ENCODE peak calls at places on chromosomes 7 and 10, in seven cellular contexts. One of them, this sample, is unnamed.

GRCh38 chr7:112462236-112462635 is 12.0 kb downstream of the IFRD1 start:
- DNase-seq in endothelial cell: no peak
- DNase-seq in mucosa of descending colon: no peak
- DNase-seq in CD8-positive, alpha-beta T cell: no peak
- DNase-seq in tibial artery: no peak
- DNase-seq in HCT116: no peak
- DNase-seq in left lung: no peak
- DNase-seq in this sample: no peak

GRCh38 chr7:28573059-28573553 is 160.8 kb downstream of the CREB5 start:
- DNase-seq in endothelial cell: no peak
- DNase-seq in mucosa of descending colon: no peak
- DNase-seq in CD8-positive, alpha-beta T cell: no peak
- DNase-seq in tibial artery: no peak
- DNase-seq in HCT116: no peak
- DNase-seq in left lung: peak; percentile 34
- DNase-seq in this sample: no peak

GRCh38 chr7:150368884-150369739 is 490 bp downstream of the REPIN1 start:
- DNase-seq in endothelial cell: peak; percentile 80
- DNase-seq in mucosa of descending colon: peak; percentile 83
- DNase-seq in CD8-positive, alpha-beta T cell: peak; percentile 79
- DNase-seq in tibial artery: peak; percentile 88
- DNase-seq in HCT116: peak; percentile 24
- DNase-seq in left lung: peak; percentile 75
- DNase-seq in this sample: peak; percentile 91

GRCh38 chr10:109894516-109894915 is 28.8 kb downstream of the XPNPEP1 start:
- DNase-seq in endothelial cell: no peak
- DNase-seq in mucosa of descending colon: no peak
- DNase-seq in CD8-positive, alpha-beta T cell: no peak
- DNase-seq in tibial artery: peak; percentile 93
- DNase-seq in HCT116: no peak
- DNase-seq in left lung: peak; percentile 52
- DNase-seq in this sample: no peak

GRCh38 chr10:77710759-77711682 is 73.4 kb upstream of the KCNMA1 start:
- DNase-seq in endothelial cell: peak; percentile 95
- DNase-seq in mucosa of descending colon: peak; percentile 69
- DNase-seq in CD8-positive, alpha-beta T cell: peak; percentile 82
- DNase-seq in tibial artery: peak; percentile 82
- DNase-seq in HCT116: peak; percentile 6
- DNase-seq in left lung: peak; percentile 66
- DNase-seq in this sample: peak; percentile 93

GRCh38 chr10:92238586-92239098 is 52.2 kb downstream of the CPEB3 start:
- DNase-seq in endothelial cell: no peak
- DNase-seq in mucosa of descending colon: peak; percentile 58
- DNase-seq in CD8-positive, alpha-beta T cell: no peak
- DNase-seq in tibial artery: no peak
- DNase-seq in HCT116: no peak
- DNase-seq in left lung: peak; percentile 71
- DNase-seq in this sample: no peak

GRCh38 chr10:351770-352318 is 216.6 kb downstream of the ZMYND11 start:
- DNase-seq in endothelial cell: no peak
- DNase-seq in mucosa of descending colon: no peak
- DNase-seq in CD8-positive, alpha-beta T cell: peak; percentile 66
- DNase-seq in tibial artery: peak; percentile 62
- DNase-seq in HCT116: no peak
- DNase-seq in left lung: no peak
- DNase-seq in this sample: no peak

GRCh38 chr7:78379148-78379547 is 580.6 kb downstream of the PHTF2 start:
- DNase-seq in endothelial cell: no peak
- DNase-seq in mucosa of descending colon: no peak
- DNase-seq in CD8-positive, alpha-beta T cell: no peak
- DNase-seq in tibial artery: no peak
- DNase-seq in HCT116: no peak
- DNase-seq in left lung: no peak
- DNase-seq in this sample: no peak

GRCh38 chr7:362416-363096 is 72.6 kb downstream of the FOXL3 start:
- DNase-seq in endothelial cell: no peak
- DNase-seq in mucosa of descending colon: peak; percentile 60
- DNase-seq in CD8-positive, alpha-beta T cell: peak; percentile 69
- DNase-seq in tibial artery: no peak
- DNase-seq in HCT116: no peak
- DNase-seq in left lung: no peak
- DNase-seq in this sample: peak; percentile 6

GRCh38 chr10:35339946-35340345 is 3.6 kb downstream of the CCNY start:
- DNase-seq in endothelial cell: no peak
- DNase-seq in mucosa of descending colon: no peak
- DNase-seq in CD8-positive, alpha-beta T cell: no peak
- DNase-seq in tibial artery: no peak
- DNase-seq in HCT116: no peak
- DNase-seq in left lung: no peak
- DNase-seq in this sample: no peak

GRCh38 chr10:7622969-7623368 is 43.8 kb downstream of the ITIH5 start:
- DNase-seq in endothelial cell: peak; percentile 59
- DNase-seq in mucosa of descending colon: no peak
- DNase-seq in CD8-positive, alpha-beta T cell: no peak
- DNase-seq in tibial artery: no peak
- DNase-seq in HCT116: no peak
- DNase-seq in left lung: no peak
- DNase-seq in this sample: no peak
- TF ChIP-seq CTCF in endothelial cell: no peak
- TF ChIP-seq CTCF in mucosa of descending colon: no peak
- TF ChIP-seq CTCF in CD8-positive, alpha-beta T cell: no peak
- TF ChIP-seq CTCF in tibial artery: no peak
- TF ChIP-seq CTCF in HCT116: peak; percentile 16
- TF ChIP-seq CTCF in left lung: no peak
- TF ChIP-seq CTCF in this sample: no peak

GRCh38 chr10:23200586-23200985 is 8.5 kb downstream of the PTF1A start:
- DNase-seq in endothelial cell: no peak
- DNase-seq in mucosa of descending colon: no peak
- DNase-seq in CD8-positive, alpha-beta T cell: no peak
- DNase-seq in tibial artery: no peak
- DNase-seq in HCT116: no peak
- DNase-seq in left lung: no peak
- DNase-seq in this sample: no peak

GRCh38 chr10:23202736-23203135 is 10.6 kb downstream of the PTF1A start:
- DNase-seq in endothelial cell: no peak
- DNase-seq in mucosa of descending colon: no peak
- DNase-seq in CD8-positive, alpha-beta T cell: no peak
- DNase-seq in tibial artery: no peak
- DNase-seq in HCT116: no peak
- DNase-seq in left lung: no peak
- DNase-seq in this sample: no peak

GRCh38 chr10:23203369-23204325 is 11.5 kb downstream of the PTF1A start:
- DNase-seq in endothelial cell: no peak
- DNase-seq in mucosa of descending colon: no peak
- DNase-seq in CD8-positive, alpha-beta T cell: no peak
- DNase-seq in tibial artery: no peak
- DNase-seq in HCT116: no peak
- DNase-seq in left lung: no peak
- DNase-seq in this sample: no peak

GRCh38 chr10:23200997-23201652 is 9.0 kb downstream of the PTF1A start:
- DNase-seq in endothelial cell: no peak
- DNase-seq in mucosa of descending colon: no peak
- DNase-seq in CD8-positive, alpha-beta T cell: no peak
- DNase-seq in tibial artery: no peak
- DNase-seq in HCT116: no peak
- DNase-seq in left lung: no peak
- DNase-seq in this sample: no peak

GRCh38 chr10:23201837-23202236 is 9.7 kb downstream of the PTF1A start:
- DNase-seq in endothelial cell: no peak
- DNase-seq in mucosa of descending colon: no peak
- DNase-seq in CD8-positive, alpha-beta T cell: no peak
- DNase-seq in tibial artery: no peak
- DNase-seq in HCT116: no peak
- DNase-seq in left lung: no peak
- DNase-seq in this sample: no peak
- TF ChIP-seq CTCF in endothelial cell: no peak
- TF ChIP-seq CTCF in mucosa of descending colon: no peak
- TF ChIP-seq CTCF in CD8-positive, alpha-beta T cell: no peak
- TF ChIP-seq CTCF in tibial artery: no peak
- TF ChIP-seq CTCF in HCT116: no peak
- TF ChIP-seq CTCF in left lung: no peak
- TF ChIP-seq CTCF in this sample: no peak

GRCh38 chr7:148537435-148537834 is 53.1 kb upstream of the C7orf33 start:
- DNase-seq in endothelial cell: no peak
- DNase-seq in mucosa of descending colon: no peak
- DNase-seq in CD8-positive, alpha-beta T cell: no peak
- DNase-seq in tibial artery: no peak
- DNase-seq in HCT116: no peak
- DNase-seq in left lung: no peak
- DNase-seq in this sample: no peak

GRCh38 chr7:148540041-148540738 is 50.4 kb upstream of the C7orf33 start:
- DNase-seq in endothelial cell: no peak
- DNase-seq in mucosa of descending colon: peak; percentile 57
- DNase-seq in CD8-positive, alpha-beta T cell: no peak
- DNase-seq in tibial artery: peak; percentile 89
- DNase-seq in HCT116: peak; percentile 4
- DNase-seq in left lung: no peak
- DNase-seq in this sample: no peak

GRCh38 chr7:148535227-148535626 is 55.3 kb upstream of the C7orf33 start:
- DNase-seq in endothelial cell: no peak
- DNase-seq in mucosa of descending colon: no peak
- DNase-seq in CD8-positive, alpha-beta T cell: no peak
- DNase-seq in tibial artery: no peak
- DNase-seq in HCT116: no peak
- DNase-seq in left lung: no peak
- DNase-seq in this sample: no peak
- TF ChIP-seq CTCF in endothelial cell: no peak
- TF ChIP-seq CTCF in mucosa of descending colon: no peak
- TF ChIP-seq CTCF in CD8-positive, alpha-beta T cell: no peak
- TF ChIP-seq CTCF in tibial artery: no peak
- TF ChIP-seq CTCF in HCT116: no peak
- TF ChIP-seq CTCF in left lung: no peak
- TF ChIP-seq CTCF in this sample: no peak

DNA sequence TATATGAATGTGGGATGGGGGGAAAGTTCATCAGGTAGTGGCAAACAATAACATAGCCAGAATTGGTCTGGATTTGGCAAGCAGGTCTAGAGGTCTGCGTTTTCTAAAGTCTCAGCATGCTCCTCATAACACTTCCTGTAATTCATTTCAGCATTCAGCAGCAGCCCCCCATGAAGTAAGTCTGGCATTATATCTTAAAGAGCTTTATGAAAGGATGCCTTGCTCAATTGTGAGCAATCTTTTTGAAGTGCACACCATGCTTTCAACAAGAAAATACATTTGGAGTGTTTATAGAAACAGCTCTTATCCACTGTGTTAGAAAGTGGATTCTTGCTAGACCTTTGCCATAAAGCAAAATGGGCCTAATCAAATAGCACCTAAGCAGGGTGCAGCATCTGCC is 378.0 kb upstream of the AKR1E2 start:
- DNase-seq in endothelial cell: no peak
- DNase-seq in mucosa of descending colon: no peak
- DNase-seq in CD8-positive, alpha-beta T cell: no peak
- DNase-seq in tibial artery: no peak
- DNase-seq in HCT116: no peak
- DNase-seq in left lung: no peak
- DNase-seq in this sample: no peak
- TF ChIP-seq CTCF in endothelial cell: no peak
- TF ChIP-seq CTCF in mucosa of descending colon: no peak
- TF ChIP-seq CTCF in CD8-positive, alpha-beta T cell: no peak
- TF ChIP-seq CTCF in tibial artery: no peak
- TF ChIP-seq CTCF in HCT116: no peak
- TF ChIP-seq CTCF in left lung: no peak
- TF ChIP-seq CTCF in this sample: no peak